ENCODE peak calls at places on chromosome 5, in nine cellular contexts. One of them, this sample, is unnamed.

GRCh38 chr5:64818245-64818644 is 49.5 kb downstream of the CWC27 start:
- DNase-seq in epithelial cell of esophagus: no peak
- DNase-seq in lung: no peak
- DNase-seq in fibroblast of villous mesenchyme: no peak
- DNase-seq in AG09309: no peak
- DNase-seq in adrenal gland: no peak
- DNase-seq in fibroblast of lung: no peak
- DNase-seq in lower lobe of right lung: no peak
- DNase-seq in cardiac muscle cell: peak
- DNase-seq in this sample: no peak

GRCh38 chr5:171102877-171103610 is 206.0 kb upstream of the TLX3 start:
- DNase-seq in adrenal gland: no peak
- DNase-seq in cardiac muscle cell: no peak
- DNase-seq in fibroblast of villous mesenchyme: no peak
- DNase-seq in epithelial cell of esophagus: no peak
- DNase-seq in lower lobe of right lung: no peak
- DNase-seq in lung: no peak
- DNase-seq in AG09309: no peak
- DNase-seq in fibroblast of lung: no peak
- DNase-seq in this sample: no peak

GRCh38 chr5:112957409-112957808 is 19.2 kb upstream of the DCP2 start:
- DNase-seq in lower lobe of right lung: no peak
- DNase-seq in cardiac muscle cell: no peak
- DNase-seq in lung: no peak
- DNase-seq in AG09309: no peak
- DNase-seq in fibroblast of villous mesenchyme: no peak
- DNase-seq in fibroblast of lung: no peak
- DNase-seq in adrenal gland: no peak
- DNase-seq in epithelial cell of esophagus: no peak
- DNase-seq in this sample: no peak

GRCh38 chr5:78829811-78830499 is 155.2 kb downstream of the ARSB start:
- DNase-seq in lower lobe of right lung: no peak
- DNase-seq in lung: no peak
- DNase-seq in epithelial cell of esophagus: no peak
- DNase-seq in fibroblast of lung: peak
- DNase-seq in cardiac muscle cell: peak
- DNase-seq in fibroblast of villous mesenchyme: peak
- DNase-seq in adrenal gland: peak
- DNase-seq in AG09309: no peak
- DNase-seq in this sample: no peak

GRCh38 chr5:159824188-159825153 is 91.8 kb upstream of the ADRA1B start:
- DNase-seq in cardiac muscle cell: no peak
- DNase-seq in adrenal gland: no peak
- DNase-seq in fibroblast of villous mesenchyme: no peak
- DNase-seq in fibroblast of lung: no peak
- DNase-seq in lung: no peak
- DNase-seq in lower lobe of right lung: no peak
- DNase-seq in epithelial cell of esophagus: peak
- DNase-seq in AG09309: no peak
- DNase-seq in this sample: no peak

GRCh38 chr5:103117471-103117991 is 2.4 kb downstream of the GIN1 start:
- DNase-seq in lower lobe of right lung: no peak
- DNase-seq in adrenal gland: no peak
- DNase-seq in fibroblast of villous mesenchyme: no peak
- DNase-seq in AG09309: no peak
- DNase-seq in cardiac muscle cell: no peak
- DNase-seq in lung: no peak
- DNase-seq in fibroblast of lung: peak
- DNase-seq in epithelial cell of esophagus: no peak
- DNase-seq in this sample: no peak

GRCh38 chr5:119537704-119538103 is 85.4 kb downstream of the HSD17B4 start:
- DNase-seq in fibroblast of villous mesenchyme: no peak
- DNase-seq in AG09309: no peak
- DNase-seq in lower lobe of right lung: no peak
- DNase-seq in adrenal gland: no peak
- DNase-seq in epithelial cell of esophagus: peak
- DNase-seq in fibroblast of lung: peak
- DNase-seq in lung: no peak
- DNase-seq in cardiac muscle cell: peak
- DNase-seq in this sample: peak

GRCh38 chr5:177367323-177367848 is 9.7 kb downstream of the RGS14 start:
- DNase-seq in fibroblast of lung: no peak
- DNase-seq in epithelial cell of esophagus: no peak
- DNase-seq in cardiac muscle cell: no peak
- DNase-seq in adrenal gland: no peak
- DNase-seq in lung: no peak
- DNase-seq in fibroblast of villous mesenchyme: no peak
- DNase-seq in AG09309: no peak
- DNase-seq in lower lobe of right lung: no peak
- DNase-seq in this sample: no peak

GRCh38 chr5:160233215-160233614 is 3.9 kb downstream of the FABP6 start:
- DNase-seq in adrenal gland: no peak
- DNase-seq in fibroblast of villous mesenchyme: no peak
- DNase-seq in lower lobe of right lung: no peak
- DNase-seq in cardiac muscle cell: peak
- DNase-seq in AG09309: no peak
- DNase-seq in fibroblast of lung: peak
- DNase-seq in lung: no peak
- DNase-seq in epithelial cell of esophagus: peak
- DNase-seq in this sample: peak

GRCh38 chr5:9653811-9654210 is 23.7 kb upstream of the TAS2R1 start:
- DNase-seq in fibroblast of villous mesenchyme: peak
- DNase-seq in lower lobe of right lung: no peak
- DNase-seq in epithelial cell of esophagus: peak
- DNase-seq in lung: no peak
- DNase-seq in cardiac muscle cell: peak
- DNase-seq in adrenal gland: peak
- DNase-seq in fibroblast of lung: peak
- DNase-seq in AG09309: peak
- DNase-seq in this sample: peak

GRCh38 chr5:122730037-122730436 is 44.8 kb upstream of the SNX2 start:
- DNase-seq in adrenal gland: no peak
- DNase-seq in AG09309: no peak
- DNase-seq in lung: no peak
- DNase-seq in cardiac muscle cell: no peak
- DNase-seq in epithelial cell of esophagus: no peak
- DNase-seq in fibroblast of lung: no peak
- DNase-seq in fibroblast of villous mesenchyme: no peak
- DNase-seq in lower lobe of right lung: no peak
- DNase-seq in this sample: no peak

GRCh38 chr5:63570752-63571151 is 391.5 kb downstream of the HTR1A start:
- DNase-seq in fibroblast of villous mesenchyme: no peak
- DNase-seq in fibroblast of lung: no peak
- DNase-seq in lung: no peak
- DNase-seq in AG09309: no peak
- DNase-seq in epithelial cell of esophagus: no peak
- DNase-seq in cardiac muscle cell: no peak
- DNase-seq in adrenal gland: no peak
- DNase-seq in lower lobe of right lung: no peak
- DNase-seq in this sample: no peak

GRCh38 chr5:140258016-140258415 is 44.9 kb downstream of the PFDN1 start:
- DNase-seq in fibroblast of villous mesenchyme: peak
- DNase-seq in adrenal gland: no peak
- DNase-seq in lung: no peak
- DNase-seq in AG09309: no peak
- DNase-seq in cardiac muscle cell: no peak
- DNase-seq in epithelial cell of esophagus: no peak
- DNase-seq in fibroblast of lung: peak
- DNase-seq in lower lobe of right lung: no peak
- DNase-seq in this sample: no peak

DNA sequence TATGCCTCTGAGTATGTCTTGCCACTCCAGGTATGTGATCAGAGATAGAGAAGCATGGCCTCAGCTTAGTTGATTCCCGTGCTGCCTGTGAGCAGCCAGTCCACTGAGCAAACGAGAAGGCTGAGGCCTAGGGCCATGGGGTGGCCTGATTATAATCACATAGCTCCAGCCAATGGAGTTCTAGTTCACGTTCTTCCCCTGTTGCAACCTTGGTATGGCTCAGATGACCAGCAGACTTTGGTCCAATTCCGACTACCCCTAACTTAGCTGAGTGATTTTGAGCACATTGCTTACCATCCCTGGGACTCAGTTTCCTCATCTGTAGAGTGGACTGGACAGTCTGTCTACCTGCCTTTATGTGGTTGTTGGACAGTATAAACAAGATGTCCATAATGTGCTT is 68.4 kb downstream of the PPARGC1B start:
- DNase-seq in epithelial cell of esophagus: no peak
- DNase-seq in fibroblast of lung: no peak
- DNase-seq in cardiac muscle cell: no peak
- DNase-seq in lower lobe of right lung: no peak
- DNase-seq in fibroblast of villous mesenchyme: no peak
- DNase-seq in AG09309: no peak
- DNase-seq in lung: no peak
- DNase-seq in adrenal gland: no peak
- DNase-seq in this sample: no peak
- TF ChIP-seq CTCF in epithelial cell of esophagus: no peak
- TF ChIP-seq CTCF in fibroblast of lung: no peak
- TF ChIP-seq CTCF in cardiac muscle cell: no peak
- TF ChIP-seq CTCF in lower lobe of right lung: no peak
- TF ChIP-seq CTCF in fibroblast of villous mesenchyme: no peak
- TF ChIP-seq CTCF in AG09309: no peak
- TF ChIP-seq CTCF in lung: no peak
- TF ChIP-seq CTCF in adrenal gland: no peak
- TF ChIP-seq CTCF in this sample: no peak

GRCh38 chr5:43039468-43040286 is 442 bp downstream of the ANXA2R start:
- DNase-seq in cardiac muscle cell: peak
- DNase-seq in fibroblast of lung: peak
- DNase-seq in fibroblast of villous mesenchyme: peak
- DNase-seq in epithelial cell of esophagus: peak
- DNase-seq in adrenal gland: peak
- DNase-seq in lower lobe of right lung: peak
- DNase-seq in lung: peak
- DNase-seq in AG09309: no peak
- DNase-seq in this sample: peak

GRCh38 chr5:43040287-43041098 is at the start of gene ANXA2R:
- DNase-seq in lower lobe of right lung: peak
- DNase-seq in adrenal gland: peak
- DNase-seq in fibroblast of villous mesenchyme: peak
- DNase-seq in lung: peak
- DNase-seq in AG09309: peak
- DNase-seq in fibroblast of lung: peak
- DNase-seq in cardiac muscle cell: peak
- DNase-seq in epithelial cell of esophagus: peak
- DNase-seq in this sample: peak

GRCh38 chr5:43038523-43038989 is 1.6 kb downstream of the ANXA2R start:
- DNase-seq in adrenal gland: no peak
- DNase-seq in fibroblast of lung: peak
- DNase-seq in fibroblast of villous mesenchyme: no peak
- DNase-seq in AG09309: no peak
- DNase-seq in epithelial cell of esophagus: no peak
- DNase-seq in cardiac muscle cell: no peak
- DNase-seq in lower lobe of right lung: no peak
- DNase-seq in lung: no peak
- DNase-seq in this sample: peak

GRCh38 chr5:43037929-43038510 is 2.1 kb downstream of the ANXA2R start:
- DNase-seq in lung: no peak
- DNase-seq in adrenal gland: no peak
- DNase-seq in fibroblast of villous mesenchyme: peak
- DNase-seq in cardiac muscle cell: peak
- DNase-seq in AG09309: no peak
- DNase-seq in epithelial cell of esophagus: peak
- DNase-seq in fibroblast of lung: peak
- DNase-seq in lower lobe of right lung: no peak
- DNase-seq in this sample: peak

GRCh38 chr5:43039115-43039467 is 1.0 kb downstream of the ANXA2R start:
- DNase-seq in lower lobe of right lung: no peak
- DNase-seq in adrenal gland: no peak
- DNase-seq in fibroblast of villous mesenchyme: no peak
- DNase-seq in cardiac muscle cell: no peak
- DNase-seq in AG09309: no peak
- DNase-seq in epithelial cell of esophagus: no peak
- DNase-seq in fibroblast of lung: no peak
- DNase-seq in lung: no peak
- DNase-seq in this sample: no peak
- H3K4me3 ChIP-seq in lower lobe of right lung: peak
- H3K4me3 ChIP-seq in adrenal gland: no peak
- H3K4me3 ChIP-seq in fibroblast of villous mesenchyme: peak
- H3K4me3 ChIP-seq in cardiac muscle cell: peak
- H3K4me3 ChIP-seq in AG09309: peak
- H3K4me3 ChIP-seq in epithelial cell of esophagus: peak
- H3K4me3 ChIP-seq in fibroblast of lung: no peak
- H3K4me3 ChIP-seq in lung: no peak
- H3K4me3 ChIP-seq in this sample: peak

GRCh38 chr5:132221781-132222648 is 5.6 kb downstream of the P4HA2 start:
- DNase-seq in adrenal gland: peak
- DNase-seq in lung: peak
- DNase-seq in cardiac muscle cell: peak
- DNase-seq in AG09309: peak
- DNase-seq in lower lobe of right lung: no peak
- DNase-seq in fibroblast of villous mesenchyme: peak
- DNase-seq in epithelial cell of esophagus: peak
- DNase-seq in fibroblast of lung: peak
- DNase-seq in this sample: peak
- TF ChIP-seq CTCF in adrenal gland: no peak
- TF ChIP-seq CTCF in lung: no peak
- TF ChIP-seq CTCF in cardiac muscle cell: no peak
- TF ChIP-seq CTCF in AG09309: peak
- TF ChIP-seq CTCF in lower lobe of right lung: no peak
- TF ChIP-seq CTCF in fibroblast of villous mesenchyme: peak
- TF ChIP-seq CTCF in epithelial cell of esophagus: peak
- TF ChIP-seq CTCF in fibroblast of lung: peak
- TF ChIP-seq CTCF in this sample: peak

GRCh38 chr5:84381501-84382362 is 2.9 kb downstream of the EDIL3 start:
- DNase-seq in fibroblast of lung: peak
- DNase-seq in cardiac muscle cell: peak
- DNase-seq in fibroblast of villous mesenchyme: no peak
- DNase-seq in epithelial cell of esophagus: peak
- DNase-seq in lung: no peak
- DNase-seq in AG09309: no peak
- DNase-seq in lower lobe of right lung: no peak
- DNase-seq in adrenal gland: no peak
- DNase-seq in this sample: peak
- H3K4me3 ChIP-seq in fibroblast of lung: peak
- H3K4me3 ChIP-seq in cardiac muscle cell: peak
- H3K4me3 ChIP-seq in fibroblast of villous mesenchyme: peak
- H3K4me3 ChIP-seq in epithelial cell of esophagus: peak
- H3K4me3 ChIP-seq in lung: peak
- H3K4me3 ChIP-seq in AG09309: peak
- H3K4me3 ChIP-seq in lower lobe of right lung: peak
- H3K4me3 ChIP-seq in adrenal gland: no peak
- H3K4me3 ChIP-seq in this sample: peak